ENCODE peak calls at places on chromosomes 2 and 18, in five cellular contexts. X is HepG2, L is GM12878, R is K562, V is HCT116. P is an unnamed sample.

GRCh38 chr2:218859994-218860831 is 608 bp downstream of the WNT6 start:
- DNase-seq in X (no peak), L (no peak), R (no peak), V (no peak), P (no peak)

GRCh38 chr2:27051902-27052645 is 606 bp downstream of the AGBL5 start:
- DNase-seq in X (no peak), L (no peak), R (no peak), V (no peak), P (peak)

GRCh38 chr2:205261631-205262030 is 420.7 kb upstream of the NRP2 start:
- DNase-seq in X (no peak), L (no peak), R (no peak), V (no peak), P (no peak)

GRCh38 chr2:189179607-189179979 is at the start of gene COL5A2:
- DNase-seq in X (no peak), L (no peak), R (no peak), V (no peak), P (peak)

GRCh38 chr2:239669181-239669898 is 268.5 kb upstream of the HDAC4 start:
- DNase-seq in X (no peak), L (no peak), R (no peak), V (no peak), P (peak)

GRCh38 chr2:27221166-27221565 is 4.0 kb downstream of the CAD start:
- DNase-seq in X (no peak), L (no peak), R (no peak), V (no peak), P (no peak)

GRCh38 chr18:49613141-49613641 is 51.3 kb downstream of the LIPG start:
- DNase-seq in X (no peak), L (no peak), R (no peak), V (no peak), P (peak)

GRCh38 chr2:155895016-155895415 is 437.5 kb downstream of the NR4A2 start:
- DNase-seq in X (no peak), L (no peak), R (no peak), V (no peak), P (no peak)

GRCh38 chr2:71861186-71862160 is 286.2 kb downstream of the CYP26B1 start:
- DNase-seq in X (no peak), L (no peak), R (no peak), V (no peak), P (no peak)

GRCh38 chr2:219042157-219042556 is 841 bp upstream of the CFAP65 start:
- DNase-seq in X (no peak), L (no peak), R (no peak), V (no peak), P (no peak)

GRCh38 chr2:11079131-11079824 is 76.0 kb upstream of the SLC66A3 start:
- DNase-seq in X (no peak), L (no peak), R (no peak), V (no peak), P (no peak)

GRCh38 chr18:42576141-42576540 is 539.3 kb downstream of the RIT2 start:
- DNase-seq in X (no peak), L (no peak), R (no peak), V (no peak), P (no peak)

GRCh38 chr2:86037141-86037794 is 68.4 kb downstream of the POLR1A start:
- DNase-seq in X (no peak), L (no peak), R (no peak), V (no peak), P (no peak)
- TF ChIP-seq REST in X (no peak), L (no peak), R (no peak), V (no peak), P (no peak)

GRCh38 chr2:70552501-70553333 is 909 bp downstream of the TGFA start:
- DNase-seq in X (no peak), L (no peak), R (no peak), V (no peak), P (peak)

GRCh38 chr2:70549962-70550361 is 3.7 kb downstream of the TGFA start:
- DNase-seq in X (no peak), L (no peak), R (no peak), V (no peak), P (no peak)

GRCh38 chr2:70549064-70549710 is 4.4 kb downstream of the TGFA start:
- DNase-seq in X (no peak), L (no peak), R (no peak), V (no peak), P (no peak)

GRCh38 chr2:70553334-70553583 is 367 bp downstream of the TGFA start:
- DNase-seq in X (peak), L (no peak), R (no peak), V (no peak), P (peak)

DNA sequence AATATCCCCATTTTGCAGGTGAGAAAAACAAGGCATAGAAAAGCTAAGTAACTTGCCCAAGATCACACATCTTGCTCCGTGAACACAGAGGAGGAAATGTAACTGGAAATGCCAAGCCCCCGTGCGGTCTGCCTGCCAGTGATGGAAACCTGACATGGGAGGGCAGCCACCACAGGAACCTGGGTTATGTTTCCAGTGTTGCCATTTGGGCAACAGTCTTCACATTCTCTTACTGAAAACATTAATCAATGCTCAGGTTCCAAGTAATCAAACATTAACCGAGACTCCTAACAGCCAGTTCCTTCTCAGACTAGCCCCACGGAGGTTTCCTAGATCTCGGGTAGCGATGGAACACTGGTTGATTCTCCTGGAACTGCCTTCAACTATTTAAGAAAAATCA is 2.5 kb downstream of the TGFA start:
- DNase-seq in X (no peak), L (no peak), R (no peak), V (no peak), P (no peak)
- TF ChIP-seq EZH2 in X (no peak), L (no peak), R (no peak), V (no peak), P (no peak)

GRCh38 chr2:15031745-15032240 is 399.3 kb downstream of the LRATD1 start:
- DNase-seq in X (no peak), L (peak), R (no peak), V (no peak), P (peak)

GRCh38 chr2:15028406-15028805 is 395.9 kb downstream of the LRATD1 start:
- DNase-seq in X (no peak), L (no peak), R (no peak), V (no peak), P (no peak)

GRCh38 chr2:15034860-15035259 is 402.3 kb downstream of the LRATD1 start:
- DNase-seq in X (no peak), L (no peak), R (no peak), V (no peak), P (no peak)

GRCh38 chr2:15038373-15039364 is 406.2 kb downstream of the LRATD1 start:
- DNase-seq in X (no peak), L (no peak), R (no peak), V (no peak), P (no peak)

DNA sequence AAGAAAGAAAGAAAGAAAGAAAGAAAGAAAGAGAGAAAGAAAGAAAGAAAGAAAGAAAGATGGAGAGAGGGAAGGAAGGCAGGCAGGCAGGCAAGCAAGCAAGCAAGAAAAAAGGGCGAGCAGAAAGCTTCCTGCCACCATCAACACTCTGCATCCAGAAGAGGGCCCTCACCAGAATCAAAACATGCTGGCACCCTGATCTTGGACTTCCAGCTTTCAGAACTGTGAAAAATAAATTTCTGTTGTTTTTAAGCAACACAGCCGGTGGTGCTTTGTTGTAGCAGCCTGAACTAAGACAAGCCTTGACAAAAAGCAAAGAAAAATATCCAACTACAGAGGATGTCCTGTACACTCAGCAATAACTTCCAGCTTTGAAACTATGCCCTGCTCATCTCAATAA is 401.7 kb downstream of the LRATD1 start:
- DNase-seq in X (no peak), L (no peak), R (no peak), V (no peak), P (no peak)
- TF ChIP-seq REST in X (no peak), L (no peak), R (no peak), V (no peak), P (no peak)

DNA sequence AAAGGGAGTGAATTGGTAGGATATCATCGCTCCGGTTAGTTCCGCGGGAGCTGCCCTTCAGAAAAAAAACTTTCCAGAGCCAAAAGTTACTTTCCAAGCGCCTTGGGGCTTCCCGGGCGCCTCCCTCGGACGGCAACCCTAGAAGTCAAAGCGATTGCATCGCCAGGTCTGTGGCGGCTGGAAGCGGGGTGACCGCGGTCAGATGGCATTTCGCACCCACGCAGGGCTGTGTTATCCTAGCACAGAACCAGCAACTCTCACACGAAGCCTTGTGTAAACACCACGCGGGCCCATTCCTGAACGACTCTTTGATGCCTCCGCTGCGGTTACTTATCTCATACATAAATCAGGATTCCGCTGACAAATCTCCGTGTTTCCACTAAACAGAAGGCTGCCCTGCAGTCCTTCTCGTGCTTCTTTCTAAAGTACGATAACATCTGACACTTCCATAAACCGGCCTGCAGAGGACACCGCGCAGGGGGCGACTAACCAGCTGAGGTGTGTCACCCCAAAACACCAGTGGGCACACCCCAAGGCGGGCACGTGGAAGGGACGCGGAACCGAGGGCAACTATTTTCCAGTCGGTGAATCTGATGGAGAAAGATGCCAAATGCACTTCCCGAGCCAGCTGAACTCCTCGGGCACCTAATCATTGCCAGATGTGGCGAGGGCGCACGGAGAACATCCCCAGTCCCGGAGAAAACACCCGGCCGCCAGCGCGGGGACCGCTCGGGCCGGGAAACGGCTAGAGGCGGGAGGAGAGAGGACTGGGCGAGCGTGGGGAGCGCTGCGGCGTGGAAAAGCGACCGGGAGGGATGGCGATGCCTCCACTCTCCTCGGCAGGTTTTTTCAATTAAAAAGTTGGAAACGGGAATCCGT is 911 bp downstream of the COLEC12 start:
- DNase-seq in X (peak), L (no peak), R (no peak), V (no peak), P (peak)
- TF ChIP-seq EZH2 in X (peak), L (no peak), R (no peak), V (no peak), P (peak)

DNA sequence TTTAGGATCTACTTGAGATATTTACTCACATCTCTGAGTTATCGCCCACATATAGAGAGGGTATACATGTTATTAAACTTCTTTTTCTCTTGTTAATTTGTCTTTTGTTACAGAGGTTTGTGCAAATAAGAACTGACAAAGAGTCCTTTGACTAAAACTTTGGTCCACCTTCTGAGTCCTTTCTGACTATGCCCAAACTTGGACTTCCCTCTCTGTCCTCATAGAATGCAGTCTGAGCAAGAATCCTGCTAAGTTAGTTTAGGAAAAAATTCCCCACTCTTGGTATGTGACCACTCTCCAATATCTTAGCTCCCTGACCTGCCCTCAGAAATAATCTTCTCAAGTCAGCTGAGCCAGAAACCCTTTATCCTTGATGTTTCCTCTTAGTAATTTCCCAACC is 257.5 kb upstream of the REG3G start:
- DNase-seq in X (no peak), L (no peak), R (no peak), V (no peak), P (peak)
- TF ChIP-seq REST in X (no peak), L (no peak), R (no peak), V (no peak), P (no peak)